ENCODE peak calls at places on chromosomes 2 and 18, in four cellular contexts. Z, K, T and X are unnamed samples.
A peak's percentile ranks its signal among the peaks of the same experiment; 100 is the strongest.

GRCh38 chr2:47344890-47345583 is 57.9 kb upstream of the MSH2 start:
- DNase-seq in T (peak; percentile 100), Z (peak; percentile 99), K (peak; percentile 72), X (peak; percentile 95)

GRCh38 chr2:45918816-45919655 is 267.6 kb downstream of the PRKCE start:
- DNase-seq in K (no peak), T (no peak), Z (no peak), X (no peak)

GRCh38 chr2:107466241-107466640 is 360.5 kb upstream of the RGPD4 start:
- DNase-seq in K (no peak), Z (no peak), T (no peak), X (no peak)

GRCh38 chr2:132255714-132256113 is 94.0 kb upstream of the ANKRD30BL start:
- DNase-seq in K (peak; percentile 1), Z (no peak), T (no peak), X (no peak)

GRCh38 chr2:67898605-67899004 is 164.2 kb downstream of the C1D start:
- DNase-seq in K (no peak), Z (no peak), T (no peak), X (no peak)

GRCh38 chr18:36889316-36889715 is 60.4 kb downstream of the KIAA1328 start:
- DNase-seq in K (no peak), Z (no peak), T (no peak), X (no peak)

GRCh38 chr2:19321946-19322345 is 36.5 kb downstream of the OSR1 start:
- DNase-seq in Z (no peak), K (no peak), T (peak; percentile 30), X (no peak)

GRCh38 chr2:10079192-10079930 is 850 bp downstream of the CYS1 start:
- DNase-seq in Z (peak; percentile 58), K (no peak), T (no peak), X (peak; percentile 36)

GRCh38 chr2:103638978-103639377 is 877.1 kb downstream of the TMEM182 start:
- DNase-seq in Z (no peak), T (no peak), K (no peak), X (no peak)

GRCh38 chr2:167335627-167336026 is 447.3 kb downstream of the XIRP2 start:
- DNase-seq in T (no peak), Z (no peak), K (no peak), X (no peak)

GRCh38 chr18:23281626-23282436 is 146.5 kb downstream of the CABLES1 start:
- DNase-seq in Z (peak; percentile 11), T (no peak), K (no peak), X (no peak)

GRCh38 chr2:66581461-66582363 is 146.8 kb downstream of the MEIS1 start:
- DNase-seq in Z (no peak), K (no peak), T (no peak), X (peak; percentile 57)

GRCh38 chr2:150520887-150521664 is 33.6 kb upstream of the RND3 start:
- DNase-seq in K (no peak), T (no peak), Z (no peak), X (no peak)

GRCh38 chr2:236105955-236106607 is 62.1 kb downstream of the GBX2 start:
- DNase-seq in K (no peak), T (peak; percentile 87), Z (no peak), X (no peak)

GRCh38 chr18:39660141-39660540 is 2094.5 kb upstream of the CELF4 start:
- DNase-seq in T (no peak), K (no peak), Z (no peak), X (no peak)

GRCh38 chr18:34857310-34857709 is 147.2 kb downstream of the DTNA start:
- DNase-seq in K (no peak), Z (no peak), T (no peak), X (no peak)

GRCh38 chr2:101442042-101442666 is 32.8 kb downstream of the RFX8 start:
- DNase-seq in K (no peak), Z (no peak), T (no peak), X (no peak)

GRCh38 chr2:2689313-2689712 is 358.2 kb upstream of the MYT1L start:
- DNase-seq in T (no peak), K (no peak), Z (no peak), X (no peak)

GRCh38 chr18:36812686-36813085 is 16.1 kb downstream of the TPGS2 start:
- DNase-seq in Z (no peak), K (no peak), T (no peak), X (no peak)

GRCh38 chr2:23925702-23926288 is 1.1 kb downstream of the ATAD2B start:
- DNase-seq in T (peak; percentile 44), K (no peak), Z (no peak), X (no peak)

GRCh38 chr2:161546635-161547034 is 77.6 kb upstream of the SLC4A10 start:
- DNase-seq in T (no peak), Z (no peak), K (no peak), X (no peak)

GRCh38 chr2:209648714-209649113 is 122.9 kb upstream of the UNC80 start:
- DNase-seq in Z (no peak), K (no peak), T (no peak), X (no peak)

GRCh38 chr2:238098854-238099708 is 1.1 kb upstream of the ESPNL start:
- DNase-seq in K (peak; percentile 33), T (no peak), Z (no peak), X (no peak)

GRCh38 chr18:57267368-57267767 is 85.0 kb upstream of the ST8SIA3 start:
- DNase-seq in Z (no peak), K (no peak), T (no peak), X (no peak)

GRCh38 chr2:179106342-179107178 is 56.6 kb upstream of the CCDC141 start:
- DNase-seq in K (no peak), Z (peak; percentile 5), T (peak; percentile 83), X (no peak)

GRCh38 chr2:31031132-31031706 is 107.0 kb downstream of the GALNT14 start:
- DNase-seq in K (no peak), Z (no peak), T (no peak), X (no peak)

GRCh38 chr2:61288070-61288841 is 126.3 kb downstream of the C2orf74 start:
- DNase-seq in Z (no peak), K (peak; percentile 21), T (no peak), X (no peak)

GRCh38 chr2:207416936-207417718 is 112.6 kb upstream of the CREB1 start:
- DNase-seq in T (no peak), Z (no peak), K (peak; percentile 48), X (no peak)

GRCh38 chr18:47970664-47971523 is 40.4 kb upstream of the SMAD2 start:
- DNase-seq in K (no peak), T (no peak), Z (no peak), X (no peak)

GRCh38 chr2:357811-358210 is 69.9 kb upstream of the ALKAL2 start:
- DNase-seq in K (no peak), T (no peak), Z (no peak), X (no peak)

GRCh38 chr2:1645761-1646476 is 98.4 kb downstream of the PXDN start:
- DNase-seq in K (no peak), Z (no peak), T (no peak), X (no peak)

GRCh38 chr2:49770919-49771318 is 616.6 kb upstream of the FSHR start:
- DNase-seq in T (peak; percentile 53), K (no peak), Z (no peak), X (peak; percentile 84)

GRCh38 chr2:223460774-223461211 is 141.4 kb downstream of the SCG2 start:
- DNase-seq in K (no peak), T (no peak), Z (peak; percentile 3), X (no peak)

GRCh38 chr18:62325806-62326645 is 916 bp downstream of the TNFRSF11A start:
- DNase-seq in Z (peak; percentile 11), T (no peak), K (no peak), X (no peak)

GRCh38 chr2:15965564-15966019 is 25.2 kb downstream of the MYCN start:
- DNase-seq in T (no peak), K (no peak), Z (no peak), X (no peak)

GRCh38 chr18:58054041-58054733 is 10.2 kb downstream of the NEDD4L start:
- DNase-seq in T (peak; percentile 76), K (no peak), Z (no peak), X (no peak)

GRCh38 chr2:20540587-20541304 is 93.9 kb downstream of the RHOB start:
- DNase-seq in T (no peak), K (no peak), Z (no peak), X (no peak)
- TF ChIP-seq ESRRA in T (no peak), K (no peak), Z (no peak), X (no peak)

DNA sequence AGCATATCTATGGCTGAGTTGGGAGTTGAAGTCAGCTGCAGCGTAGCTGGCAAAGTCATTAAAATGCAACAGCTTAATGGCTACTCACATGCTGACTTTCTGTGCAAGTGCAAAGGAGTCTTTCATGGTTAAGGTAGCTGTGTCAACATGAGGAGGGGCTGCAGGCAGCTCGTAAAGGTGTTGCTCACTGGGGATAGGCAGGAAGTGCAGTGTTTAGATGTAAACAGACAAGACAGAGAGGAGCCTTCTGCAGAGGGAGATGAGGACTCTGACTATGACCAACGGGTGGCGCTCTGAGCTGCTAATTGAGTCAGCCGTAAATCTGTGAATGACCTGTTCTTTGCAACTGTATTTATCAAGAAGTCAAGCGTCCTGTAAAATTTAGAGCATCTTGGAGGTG is 22.3 kb upstream of the CAVIN2 start:
- DNase-seq in T (peak; percentile 67), Z (no peak), K (peak; percentile 18), X (peak; percentile 82)
- TF ChIP-seq ESRRA in T (no peak), Z (no peak), K (no peak), X (no peak)

GRCh38 chr2:152221870-152222269 is 46.3 kb upstream of the STAM2 start:
- DNase-seq in Z (no peak), T (no peak), K (no peak), X (no peak)
- TF ChIP-seq ESRRA in Z (no peak), T (no peak), K (no peak), X (no peak)

GRCh38 chr2:218985325-218986091 is 524 bp upstream of the FEV start:
- DNase-seq in T (no peak), Z (no peak), K (peak; percentile 61), X (peak; percentile 70)

GRCh38 chr2:218985021-218985324 is at the start of gene FEV:
- DNase-seq in Z (no peak), K (no peak), T (no peak), X (no peak)

GRCh38 chr2:218983971-218984238 is 1.1 kb downstream of the FEV start:
- DNase-seq in Z (no peak), K (no peak), T (no peak), X (no peak)

GRCh38 chr2:218983263-218983970 is 1.6 kb downstream of the FEV start:
- DNase-seq in T (no peak), K (no peak), Z (no peak), X (no peak)

DNA sequence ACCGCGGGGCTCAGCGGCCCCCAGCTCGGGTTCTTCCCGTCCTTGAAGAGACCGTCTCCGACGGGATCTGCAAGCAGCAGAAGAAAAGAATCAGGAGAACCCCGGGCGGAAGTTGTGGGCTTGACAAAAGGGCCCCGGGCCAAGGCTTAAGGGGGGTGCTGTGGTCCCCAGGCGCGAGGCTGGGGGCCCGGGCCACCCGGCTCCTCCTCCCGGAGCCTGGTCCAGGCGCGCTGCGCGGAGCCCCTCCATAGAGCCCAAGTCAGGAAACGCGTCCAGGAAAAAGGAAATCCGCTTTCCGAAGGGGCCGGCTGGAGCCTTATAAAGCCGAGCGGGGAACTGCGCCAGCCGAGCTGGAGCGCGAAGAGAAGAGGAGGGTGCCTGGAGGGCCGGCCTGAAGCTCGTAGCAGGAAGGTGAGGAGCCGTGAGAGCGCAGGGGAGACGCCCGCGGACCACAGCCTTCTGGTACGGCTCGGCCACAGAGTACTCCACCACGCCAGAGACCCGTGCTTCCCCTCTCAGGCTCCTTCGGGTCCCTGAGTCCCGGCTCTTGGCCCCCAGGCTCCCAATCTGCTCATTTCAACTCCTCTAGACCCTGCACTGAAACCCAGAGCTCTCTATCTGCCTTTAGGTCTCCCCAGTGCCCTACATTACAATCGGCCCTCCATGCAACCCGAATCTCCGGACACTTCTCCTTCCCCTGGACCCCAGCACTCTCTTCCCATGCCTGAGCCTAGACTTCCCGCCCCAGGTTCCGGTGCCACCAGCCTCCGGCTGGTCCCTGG is 554 bp downstream of the FEV start:
- DNase-seq in Z (no peak), T (no peak), K (no peak), X (peak; percentile 54)
- TF ChIP-seq ESRRA in Z (no peak), T (no peak), K (no peak), X (no peak)